ENCODE peak calls at places on chromosomes 1 and 21, in seven cellular contexts. K, O, U, X, H, N and E are unnamed samples.

GRCh38 chr1:940121-941026 is 16.7 kb downstream of the SAMD11 start:
- DNase-seq in K (peak), O (peak), U (peak), X (no peak), H (no peak), N (peak), E (peak)

GRCh38 chr1:50981741-50982140 is 11.7 kb downstream of the CDKN2C start:
- DNase-seq in K (no peak), O (no peak), U (no peak), X (no peak), H (no peak), N (no peak), E (no peak)

GRCh38 chr1:234921266-234922062 is 207.2 kb downstream of the TOMM20 start:
- DNase-seq in K (no peak), O (no peak), U (peak), X (no peak), H (peak), N (no peak), E (peak)

GRCh38 chr21:34815831-34816700 is 147.3 kb downstream of the CLIC6 start:
- DNase-seq in K (no peak), O (no peak), U (no peak), X (no peak), H (no peak), N (no peak), E (no peak)

GRCh38 chr1:182861994-182862393 is 22.8 kb downstream of the DHX9 start:
- DNase-seq in K (no peak), O (no peak), U (no peak), X (no peak), H (no peak), N (no peak), E (no peak)

GRCh38 chr1:168035345-168035744 is 98.5 kb upstream of the MPC2 start:
- DNase-seq in K (peak), O (no peak), U (no peak), X (no peak), H (no peak), N (no peak), E (no peak)

GRCh38 chr1:160125761-160126160 is 10.2 kb downstream of the ATP1A2 start:
- DNase-seq in K (no peak), O (no peak), U (no peak), X (no peak), H (no peak), N (no peak), E (no peak)

GRCh38 chr1:155080250-155081228 is 1.9 kb downstream of the EFNA3 start:
- DNase-seq in K (no peak), O (peak), U (no peak), X (no peak), H (no peak), N (no peak), E (no peak)

GRCh38 chr1:178581351-178581951 is 68.5 kb downstream of the TEX35 start:
- DNase-seq in K (no peak), O (peak), U (no peak), X (no peak), H (no peak), N (no peak), E (peak)

GRCh38 chr21:44751186-44751798 is 39.9 kb upstream of the TSPEAR start:
- DNase-seq in K (no peak), O (no peak), U (no peak), X (no peak), H (no peak), N (no peak), E (no peak)

GRCh38 chr1:160097911-160098851 is at the start of gene IGSF8:
- DNase-seq in K (peak), O (peak), U (peak), X (peak), H (peak), N (peak), E (peak)

GRCh38 chr21:45074818-45075605 is 632 bp downstream of the ADARB1 start:
- DNase-seq in K (peak), O (no peak), U (peak), X (no peak), H (peak), N (no peak), E (peak)

GRCh38 chr1:46166521-46167462 is 8.1 kb upstream of the TSPAN1 start:
- DNase-seq in K (no peak), O (no peak), U (peak), X (no peak), H (no peak), N (peak), E (peak)

GRCh38 chr1:158803681-158804080 is 22.7 kb upstream of the OR6N2 start:
- DNase-seq in K (no peak), O (no peak), U (no peak), X (no peak), H (no peak), N (no peak), E (no peak)

GRCh38 chr1:152907686-152908601 is at the start of gene IVL:
- DNase-seq in K (no peak), O (no peak), U (no peak), X (no peak), H (no peak), N (no peak), E (no peak)

GRCh38 chr21:38308010-38308784 is 51.4 kb downstream of the KCNJ15 start:
- DNase-seq in K (no peak), O (no peak), U (no peak), X (no peak), H (no peak), N (no peak), E (no peak)

GRCh38 chr1:198756470-198756869 is 117.6 kb downstream of the PTPRC start:
- DNase-seq in K (peak), O (no peak), U (no peak), X (no peak), H (no peak), N (no peak), E (no peak)

GRCh38 chr21:36065497-36066036 is 4.3 kb upstream of the CBR1 start:
- DNase-seq in K (no peak), O (no peak), U (peak), X (no peak), H (no peak), N (no peak), E (no peak)

GRCh38 chr1:2972011-2972878 is 49.0 kb upstream of the ACTRT2 start:
- DNase-seq in K (no peak), O (no peak), U (no peak), X (no peak), H (peak), N (no peak), E (no peak)

GRCh38 chr1:183550915-183551314 is 39.3 kb downstream of the NCF2 start:
- DNase-seq in K (no peak), O (no peak), U (no peak), X (no peak), H (no peak), N (no peak), E (no peak)

GRCh38 chr1:229199261-229199850 is 71.6 kb upstream of the RAB4A start:
- DNase-seq in K (no peak), O (no peak), U (no peak), X (no peak), H (peak), N (no peak), E (no peak)

GRCh38 chr1:96703186-96703585 is 18.4 kb upstream of the PTBP2 start:
- DNase-seq in K (no peak), O (no peak), U (no peak), X (no peak), H (no peak), N (no peak), E (no peak)

GRCh38 chr1:11365744-11366387 is 92.9 kb downstream of the UBIAD1 start:
- DNase-seq in K (no peak), O (no peak), U (no peak), X (no peak), H (no peak), N (no peak), E (no peak)

GRCh38 chr1:223706077-223706988 is 6.0 kb upstream of the CAPN2 start:
- DNase-seq in K (peak), O (peak), U (no peak), X (peak), H (no peak), N (peak), E (no peak)

GRCh38 chr1:91783423-91784162 is 102.4 kb downstream of the TGFBR3 start:
- DNase-seq in K (peak), O (no peak), U (no peak), X (no peak), H (no peak), N (no peak), E (no peak)

GRCh38 chr1:153957744-153958110 is 685 bp downstream of the CRTC2 start:
- DNase-seq in K (no peak), O (peak), U (no peak), X (no peak), H (no peak), N (no peak), E (peak)

GRCh38 chr1:182968151-182968741 is 15.3 kb upstream of the SHCBP1L start:
- DNase-seq in K (peak), O (no peak), U (no peak), X (no peak), H (no peak), N (no peak), E (no peak)

DNA sequence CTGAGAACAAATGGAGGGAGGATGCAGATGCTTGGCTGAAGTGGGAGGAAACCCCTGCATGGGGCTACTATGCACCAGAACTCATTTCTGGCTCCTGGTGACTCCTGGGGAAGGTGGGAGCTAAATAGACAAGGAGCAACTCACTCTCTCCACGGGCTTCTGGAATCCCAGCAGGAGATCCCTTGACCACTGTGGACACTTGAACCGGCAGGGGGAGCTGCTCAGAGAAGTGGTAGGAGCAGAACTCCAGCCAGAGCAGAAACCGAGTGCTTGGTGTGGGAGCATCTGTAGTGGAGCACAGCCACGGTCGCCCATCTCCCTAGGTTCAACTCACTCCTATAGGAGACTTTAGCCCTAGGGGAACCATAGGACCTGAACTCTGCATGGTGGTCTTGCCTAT is 205.6 kb upstream of the GJB5 start:
- DNase-seq in K (peak), O (peak), U (no peak), X (no peak), H (no peak), N (no peak), E (no peak)
- TF ChIP-seq CTCF in K (no peak), O (peak), U (no peak), X (no peak), H (no peak), N (no peak), E (peak)

GRCh38 chr1:148388260-148389026 is 94.7 kb downstream of the PPIAL4G start:
- DNase-seq in K (peak), O (peak), U (peak), X (peak), H (peak), N (peak), E (peak)
- TF ChIP-seq POLR2A in K (peak), O (peak), U (peak), X (peak), H (no peak), N (peak), E (peak)

GRCh38 chr1:27872802-27873665 is 690 bp downstream of the THEMIS2 start:
- DNase-seq in K (no peak), O (no peak), U (no peak), X (no peak), H (no peak), N (no peak), E (peak)
- H3K27ac ChIP-seq in K (peak), O (peak), U (no peak), X (peak), H (peak), N (peak), E (peak)

DNA sequence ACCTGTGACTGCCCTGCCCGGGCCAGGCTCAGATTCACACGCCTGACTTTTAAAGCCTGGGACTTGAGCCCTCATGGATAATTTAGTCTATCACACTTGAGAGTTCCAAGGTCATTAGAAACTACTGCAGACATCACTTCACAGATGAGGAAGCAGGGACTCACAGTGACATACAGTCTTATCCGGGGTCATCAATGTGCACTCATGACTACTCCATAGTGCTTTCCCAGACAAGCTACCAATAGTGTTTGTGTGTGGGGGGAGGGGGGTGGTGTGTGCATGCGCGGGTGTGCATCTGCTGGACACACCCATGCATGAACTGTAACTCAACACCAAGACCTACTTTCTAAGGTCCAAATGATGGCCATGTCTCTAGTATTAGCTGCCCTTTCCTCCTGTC is 16.1 kb upstream of the SLC5A9 start:
- DNase-seq in K (no peak), O (no peak), U (no peak), X (no peak), H (no peak), N (no peak), E (no peak)
- TF ChIP-seq CTCF in K (no peak), O (no peak), U (no peak), X (no peak), H (no peak), N (no peak), E (no peak)

DNA sequence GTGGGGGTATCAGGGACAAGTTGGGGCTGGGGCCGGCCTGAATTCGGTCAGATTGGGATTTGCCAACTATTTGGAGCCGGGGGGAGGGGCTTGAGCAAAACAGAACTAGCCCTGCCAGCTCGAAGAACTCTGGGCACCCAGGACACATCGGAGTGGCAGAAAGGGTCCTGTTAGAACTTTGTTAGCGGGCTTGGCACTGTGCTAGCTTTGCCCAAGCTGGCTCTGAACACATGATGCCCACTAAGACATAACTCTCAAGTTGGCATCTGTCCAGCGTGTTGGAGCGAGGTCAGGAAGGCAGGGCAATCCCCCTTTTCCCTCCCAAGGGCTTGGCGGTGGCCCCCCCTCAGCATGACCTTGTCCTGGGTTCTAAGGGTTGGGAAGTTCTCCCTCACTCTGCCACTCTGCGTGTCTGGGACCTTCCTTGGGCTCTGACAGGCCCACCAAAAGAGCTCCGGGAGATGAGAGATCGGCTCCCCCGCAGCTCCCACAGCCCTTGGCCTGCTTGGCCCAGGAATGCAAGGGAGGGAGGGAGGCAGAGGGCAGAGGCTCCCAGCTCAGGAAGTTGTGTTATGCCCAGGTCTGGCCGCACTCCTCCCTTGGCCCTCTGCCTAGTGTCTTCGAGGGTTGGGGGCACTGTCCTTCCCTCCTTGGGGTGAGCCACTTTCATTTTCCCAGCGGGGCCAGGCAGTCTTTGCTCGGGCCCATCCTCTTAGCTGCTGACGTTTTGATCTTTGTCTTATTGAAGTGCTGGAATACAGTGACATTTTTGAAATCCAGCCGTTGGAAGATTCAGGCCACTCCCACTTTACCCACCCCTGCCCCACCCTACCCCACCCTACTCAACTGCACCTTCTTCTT is 1.2 kb downstream of the LMNA start:
- DNase-seq in K (peak), O (peak), U (peak), X (peak), H (peak), N (peak), E (peak)
- TF ChIP-seq POLR2A in K (no peak), O (peak), U (peak), X (peak), H (no peak), N (peak), E (peak)

DNA sequence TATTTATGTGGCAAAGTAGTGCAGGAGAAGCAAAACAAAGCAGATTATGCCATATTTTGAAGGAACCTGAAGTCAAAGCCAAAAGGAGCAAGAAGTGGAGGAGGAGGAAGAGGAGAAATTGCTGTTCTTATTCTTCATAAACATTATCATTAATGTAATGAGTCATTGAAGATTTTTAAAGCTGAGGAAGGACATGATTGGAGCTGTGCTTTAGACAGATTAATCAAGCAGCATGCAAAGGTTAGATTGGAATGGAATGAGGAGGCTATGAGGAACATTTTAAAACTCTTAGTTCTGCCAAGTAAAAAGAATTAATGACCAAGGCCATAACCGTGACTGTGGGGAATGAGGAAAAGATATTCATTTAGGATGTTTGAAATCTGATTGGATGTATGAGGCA is 33.0 kb upstream of the HSD17B7 start:
- DNase-seq in K (no peak), O (no peak), U (no peak), X (no peak), H (no peak), N (no peak), E (no peak)
- H3K27ac ChIP-seq in K (no peak), O (peak), U (no peak), X (no peak), H (no peak), N (peak), E (no peak)